ENCODE peak calls at places on chromosomes 2 and 18, in ten cellular contexts. One of them, this sample, is unnamed.

GRCh38 chr2:177593448-177593847 is 200.9 kb downstream of the AGPS start:
- DNase-seq in B cell: no peak
- DNase-seq in uterus: no peak
- DNase-seq in lung: no peak
- DNase-seq in CD8-positive, alpha-beta memory T cell: no peak
- DNase-seq in activated CD4-positive, alpha-beta T cell treated with anti-CD3 and anti-CD28 coated beads for 36 hours: no peak
- DNase-seq in renal cortical epithelial cell: no peak
- DNase-seq in activated CD4-positive, CD25-positive, alpha-beta regulatory T cell: no peak
- DNase-seq in activated T-helper 1 cell treated with Interleukin-2 at 50 U/mL for 16 hours: no peak
- DNase-seq in left lobe of liver: no peak
- DNase-seq in this sample: no peak

GRCh38 chr2:23286765-23287155 is 98.2 kb upstream of the KLHL29 start:
- DNase-seq in B cell: no peak
- DNase-seq in uterus: peak
- DNase-seq in lung: no peak
- DNase-seq in CD8-positive, alpha-beta memory T cell: no peak
- DNase-seq in activated CD4-positive, alpha-beta T cell treated with anti-CD3 and anti-CD28 coated beads for 36 hours: no peak
- DNase-seq in renal cortical epithelial cell: peak
- DNase-seq in activated CD4-positive, CD25-positive, alpha-beta regulatory T cell: no peak
- DNase-seq in activated T-helper 1 cell treated with Interleukin-2 at 50 U/mL for 16 hours: no peak
- DNase-seq in left lobe of liver: peak
- DNase-seq in this sample: peak

GRCh38 chr2:173307287-173307686 is 47.4 kb upstream of the CDCA7 start:
- DNase-seq in B cell: peak
- DNase-seq in uterus: no peak
- DNase-seq in lung: no peak
- DNase-seq in CD8-positive, alpha-beta memory T cell: no peak
- DNase-seq in activated CD4-positive, alpha-beta T cell treated with anti-CD3 and anti-CD28 coated beads for 36 hours: no peak
- DNase-seq in renal cortical epithelial cell: peak
- DNase-seq in activated CD4-positive, CD25-positive, alpha-beta regulatory T cell: no peak
- DNase-seq in activated T-helper 1 cell treated with Interleukin-2 at 50 U/mL for 16 hours: no peak
- DNase-seq in left lobe of liver: no peak
- DNase-seq in this sample: no peak

GRCh38 chr2:111066062-111066593 is 54.6 kb upstream of the BCL2L11 start:
- DNase-seq in B cell: no peak
- DNase-seq in uterus: no peak
- DNase-seq in lung: no peak
- DNase-seq in CD8-positive, alpha-beta memory T cell: no peak
- DNase-seq in activated CD4-positive, alpha-beta T cell treated with anti-CD3 and anti-CD28 coated beads for 36 hours: no peak
- DNase-seq in renal cortical epithelial cell: no peak
- DNase-seq in activated CD4-positive, CD25-positive, alpha-beta regulatory T cell: no peak
- DNase-seq in activated T-helper 1 cell treated with Interleukin-2 at 50 U/mL for 16 hours: no peak
- DNase-seq in left lobe of liver: no peak
- DNase-seq in this sample: no peak

GRCh38 chr2:10947005-10947440 is 35.3 kb downstream of the KCNF1 start:
- DNase-seq in B cell: no peak
- DNase-seq in uterus: no peak
- DNase-seq in lung: no peak
- DNase-seq in CD8-positive, alpha-beta memory T cell: no peak
- DNase-seq in activated CD4-positive, alpha-beta T cell treated with anti-CD3 and anti-CD28 coated beads for 36 hours: peak
- DNase-seq in renal cortical epithelial cell: no peak
- DNase-seq in activated CD4-positive, CD25-positive, alpha-beta regulatory T cell: no peak
- DNase-seq in activated T-helper 1 cell treated with Interleukin-2 at 50 U/mL for 16 hours: no peak
- DNase-seq in left lobe of liver: no peak
- DNase-seq in this sample: peak

GRCh38 chr2:28644760-28645159 is 106.9 kb upstream of the PPP1CB start:
- DNase-seq in B cell: no peak
- DNase-seq in uterus: no peak
- DNase-seq in lung: no peak
- DNase-seq in CD8-positive, alpha-beta memory T cell: no peak
- DNase-seq in activated CD4-positive, alpha-beta T cell treated with anti-CD3 and anti-CD28 coated beads for 36 hours: no peak
- DNase-seq in renal cortical epithelial cell: no peak
- DNase-seq in activated CD4-positive, CD25-positive, alpha-beta regulatory T cell: no peak
- DNase-seq in activated T-helper 1 cell treated with Interleukin-2 at 50 U/mL for 16 hours: no peak
- DNase-seq in left lobe of liver: no peak
- DNase-seq in this sample: no peak

GRCh38 chr2:188746727-188747126 is 227.4 kb upstream of the COL3A1 start:
- DNase-seq in B cell: no peak
- DNase-seq in uterus: no peak
- DNase-seq in lung: no peak
- DNase-seq in CD8-positive, alpha-beta memory T cell: no peak
- DNase-seq in activated CD4-positive, alpha-beta T cell treated with anti-CD3 and anti-CD28 coated beads for 36 hours: no peak
- DNase-seq in renal cortical epithelial cell: peak
- DNase-seq in activated CD4-positive, CD25-positive, alpha-beta regulatory T cell: no peak
- DNase-seq in activated T-helper 1 cell treated with Interleukin-2 at 50 U/mL for 16 hours: no peak
- DNase-seq in left lobe of liver: no peak
- DNase-seq in this sample: no peak

GRCh38 chr2:28224648-28225471 is 167.8 kb upstream of the FOSL2 start:
- DNase-seq in B cell: no peak
- DNase-seq in uterus: peak
- DNase-seq in lung: no peak
- DNase-seq in CD8-positive, alpha-beta memory T cell: no peak
- DNase-seq in activated CD4-positive, alpha-beta T cell treated with anti-CD3 and anti-CD28 coated beads for 36 hours: no peak
- DNase-seq in renal cortical epithelial cell: peak
- DNase-seq in activated CD4-positive, CD25-positive, alpha-beta regulatory T cell: no peak
- DNase-seq in activated T-helper 1 cell treated with Interleukin-2 at 50 U/mL for 16 hours: no peak
- DNase-seq in left lobe of liver: no peak
- DNase-seq in this sample: peak

GRCh38 chr2:179272406-179273192 is 8.0 kb upstream of the SESTD1 start:
- DNase-seq in B cell: no peak
- DNase-seq in uterus: no peak
- DNase-seq in lung: no peak
- DNase-seq in CD8-positive, alpha-beta memory T cell: no peak
- DNase-seq in activated CD4-positive, alpha-beta T cell treated with anti-CD3 and anti-CD28 coated beads for 36 hours: no peak
- DNase-seq in renal cortical epithelial cell: peak
- DNase-seq in activated CD4-positive, CD25-positive, alpha-beta regulatory T cell: no peak
- DNase-seq in activated T-helper 1 cell treated with Interleukin-2 at 50 U/mL for 16 hours: no peak
- DNase-seq in left lobe of liver: no peak
- DNase-seq in this sample: peak

GRCh38 chr2:149023091-149023490 is 15.4 kb upstream of the LYPD6B start:
- DNase-seq in B cell: no peak
- DNase-seq in uterus: no peak
- DNase-seq in lung: no peak
- DNase-seq in CD8-positive, alpha-beta memory T cell: no peak
- DNase-seq in activated CD4-positive, alpha-beta T cell treated with anti-CD3 and anti-CD28 coated beads for 36 hours: no peak
- DNase-seq in renal cortical epithelial cell: no peak
- DNase-seq in activated CD4-positive, CD25-positive, alpha-beta regulatory T cell: no peak
- DNase-seq in activated T-helper 1 cell treated with Interleukin-2 at 50 U/mL for 16 hours: no peak
- DNase-seq in left lobe of liver: no peak
- DNase-seq in this sample: no peak

GRCh38 chr2:106561803-106562202 is 74.6 kb downstream of the CD8B2 start:
- DNase-seq in B cell: no peak
- DNase-seq in uterus: no peak
- DNase-seq in lung: no peak
- DNase-seq in CD8-positive, alpha-beta memory T cell: no peak
- DNase-seq in activated CD4-positive, alpha-beta T cell treated with anti-CD3 and anti-CD28 coated beads for 36 hours: no peak
- DNase-seq in renal cortical epithelial cell: no peak
- DNase-seq in activated CD4-positive, CD25-positive, alpha-beta regulatory T cell: no peak
- DNase-seq in activated T-helper 1 cell treated with Interleukin-2 at 50 U/mL for 16 hours: no peak
- DNase-seq in left lobe of liver: no peak
- DNase-seq in this sample: no peak

GRCh38 chr2:171389325-171389724 is 44.5 kb downstream of the METTL8 start:
- DNase-seq in B cell: no peak
- DNase-seq in uterus: no peak
- DNase-seq in lung: no peak
- DNase-seq in CD8-positive, alpha-beta memory T cell: no peak
- DNase-seq in activated CD4-positive, alpha-beta T cell treated with anti-CD3 and anti-CD28 coated beads for 36 hours: no peak
- DNase-seq in renal cortical epithelial cell: no peak
- DNase-seq in activated CD4-positive, CD25-positive, alpha-beta regulatory T cell: no peak
- DNase-seq in activated T-helper 1 cell treated with Interleukin-2 at 50 U/mL for 16 hours: no peak
- DNase-seq in left lobe of liver: no peak
- DNase-seq in this sample: no peak

GRCh38 chr2:234495801-234496441 is 960 bp downstream of the ARL4C start:
- DNase-seq in B cell: no peak
- DNase-seq in uterus: no peak
- DNase-seq in lung: no peak
- DNase-seq in CD8-positive, alpha-beta memory T cell: no peak
- DNase-seq in activated CD4-positive, alpha-beta T cell treated with anti-CD3 and anti-CD28 coated beads for 36 hours: peak
- DNase-seq in renal cortical epithelial cell: no peak
- DNase-seq in activated CD4-positive, CD25-positive, alpha-beta regulatory T cell: no peak
- DNase-seq in activated T-helper 1 cell treated with Interleukin-2 at 50 U/mL for 16 hours: no peak
- DNase-seq in left lobe of liver: peak
- DNase-seq in this sample: no peak

GRCh38 chr2:231016576-231017249 is 20.6 kb upstream of the C2orf72 start:
- DNase-seq in B cell: no peak
- DNase-seq in uterus: no peak
- DNase-seq in lung: no peak
- DNase-seq in CD8-positive, alpha-beta memory T cell: no peak
- DNase-seq in activated CD4-positive, alpha-beta T cell treated with anti-CD3 and anti-CD28 coated beads for 36 hours: no peak
- DNase-seq in renal cortical epithelial cell: no peak
- DNase-seq in activated CD4-positive, CD25-positive, alpha-beta regulatory T cell: no peak
- DNase-seq in activated T-helper 1 cell treated with Interleukin-2 at 50 U/mL for 16 hours: no peak
- DNase-seq in left lobe of liver: no peak
- DNase-seq in this sample: no peak

GRCh38 chr2:239935789-239936758 is 89.1 kb downstream of the NDUFA10 start:
- DNase-seq in B cell: no peak
- DNase-seq in uterus: no peak
- DNase-seq in lung: no peak
- DNase-seq in CD8-positive, alpha-beta memory T cell: no peak
- DNase-seq in activated CD4-positive, alpha-beta T cell treated with anti-CD3 and anti-CD28 coated beads for 36 hours: no peak
- DNase-seq in renal cortical epithelial cell: no peak
- DNase-seq in activated CD4-positive, CD25-positive, alpha-beta regulatory T cell: no peak
- DNase-seq in activated T-helper 1 cell treated with Interleukin-2 at 50 U/mL for 16 hours: no peak
- DNase-seq in left lobe of liver: peak
- DNase-seq in this sample: no peak

GRCh38 chr18:50013363-50014138 is 181.4 kb downstream of the MYO5B start:
- DNase-seq in B cell: no peak
- DNase-seq in uterus: no peak
- DNase-seq in lung: no peak
- DNase-seq in CD8-positive, alpha-beta memory T cell: no peak
- DNase-seq in activated CD4-positive, alpha-beta T cell treated with anti-CD3 and anti-CD28 coated beads for 36 hours: no peak
- DNase-seq in renal cortical epithelial cell: peak
- DNase-seq in activated CD4-positive, CD25-positive, alpha-beta regulatory T cell: no peak
- DNase-seq in activated T-helper 1 cell treated with Interleukin-2 at 50 U/mL for 16 hours: no peak
- DNase-seq in left lobe of liver: no peak
- DNase-seq in this sample: peak

GRCh38 chr2:119225084-119225864 is 1.6 kb downstream of the STEAP3 start:
- DNase-seq in B cell: no peak
- DNase-seq in uterus: no peak
- DNase-seq in lung: no peak
- DNase-seq in CD8-positive, alpha-beta memory T cell: no peak
- DNase-seq in activated CD4-positive, alpha-beta T cell treated with anti-CD3 and anti-CD28 coated beads for 36 hours: no peak
- DNase-seq in renal cortical epithelial cell: no peak
- DNase-seq in activated CD4-positive, CD25-positive, alpha-beta regulatory T cell: no peak
- DNase-seq in activated T-helper 1 cell treated with Interleukin-2 at 50 U/mL for 16 hours: no peak
- DNase-seq in left lobe of liver: peak
- DNase-seq in this sample: no peak

GRCh38 chr2:141260895-141261294 is 869.9 kb downstream of the LRP1B start:
- DNase-seq in B cell: no peak
- DNase-seq in uterus: no peak
- DNase-seq in lung: no peak
- DNase-seq in CD8-positive, alpha-beta memory T cell: no peak
- DNase-seq in activated CD4-positive, alpha-beta T cell treated with anti-CD3 and anti-CD28 coated beads for 36 hours: no peak
- DNase-seq in renal cortical epithelial cell: no peak
- DNase-seq in activated CD4-positive, CD25-positive, alpha-beta regulatory T cell: no peak
- DNase-seq in activated T-helper 1 cell treated with Interleukin-2 at 50 U/mL for 16 hours: no peak
- DNase-seq in left lobe of liver: no peak
- DNase-seq in this sample: no peak

GRCh38 chr2:58155160-58155778 is 85.9 kb downstream of the FANCL start:
- DNase-seq in B cell: no peak
- DNase-seq in uterus: no peak
- DNase-seq in lung: no peak
- DNase-seq in CD8-positive, alpha-beta memory T cell: no peak
- DNase-seq in activated CD4-positive, alpha-beta T cell treated with anti-CD3 and anti-CD28 coated beads for 36 hours: no peak
- DNase-seq in renal cortical epithelial cell: no peak
- DNase-seq in activated CD4-positive, CD25-positive, alpha-beta regulatory T cell: no peak
- DNase-seq in activated T-helper 1 cell treated with Interleukin-2 at 50 U/mL for 16 hours: no peak
- DNase-seq in left lobe of liver: no peak
- DNase-seq in this sample: no peak

GRCh38 chr2:149826471-149827125 is 239.0 kb upstream of the MMADHC start:
- DNase-seq in B cell: no peak
- DNase-seq in uterus: no peak
- DNase-seq in lung: no peak
- DNase-seq in CD8-positive, alpha-beta memory T cell: no peak
- DNase-seq in activated CD4-positive, alpha-beta T cell treated with anti-CD3 and anti-CD28 coated beads for 36 hours: no peak
- DNase-seq in renal cortical epithelial cell: peak
- DNase-seq in activated CD4-positive, CD25-positive, alpha-beta regulatory T cell: no peak
- DNase-seq in activated T-helper 1 cell treated with Interleukin-2 at 50 U/mL for 16 hours: no peak
- DNase-seq in left lobe of liver: no peak
- DNase-seq in this sample: peak

GRCh38 chr2:164891460-164891859 is 49.8 kb upstream of the COBLL1 start:
- DNase-seq in B cell: no peak
- DNase-seq in uterus: no peak
- DNase-seq in lung: no peak
- DNase-seq in CD8-positive, alpha-beta memory T cell: no peak
- DNase-seq in activated CD4-positive, alpha-beta T cell treated with anti-CD3 and anti-CD28 coated beads for 36 hours: no peak
- DNase-seq in renal cortical epithelial cell: no peak
- DNase-seq in activated CD4-positive, CD25-positive, alpha-beta regulatory T cell: no peak
- DNase-seq in activated T-helper 1 cell treated with Interleukin-2 at 50 U/mL for 16 hours: no peak
- DNase-seq in left lobe of liver: no peak
- DNase-seq in this sample: no peak

GRCh38 chr2:25332571-25332970 is 9.2 kb downstream of the DNMT3A start:
- DNase-seq in B cell: no peak
- DNase-seq in uterus: no peak
- DNase-seq in lung: no peak
- DNase-seq in CD8-positive, alpha-beta memory T cell: no peak
- DNase-seq in activated CD4-positive, alpha-beta T cell treated with anti-CD3 and anti-CD28 coated beads for 36 hours: no peak
- DNase-seq in renal cortical epithelial cell: peak
- DNase-seq in activated CD4-positive, CD25-positive, alpha-beta regulatory T cell: no peak
- DNase-seq in activated T-helper 1 cell treated with Interleukin-2 at 50 U/mL for 16 hours: no peak
- DNase-seq in left lobe of liver: no peak
- DNase-seq in this sample: no peak

GRCh38 chr2:240816584-240817495 is 3.2 kb downstream of the KIF1A start:
- DNase-seq in B cell: no peak
- DNase-seq in uterus: no peak
- DNase-seq in lung: no peak
- DNase-seq in CD8-positive, alpha-beta memory T cell: no peak
- DNase-seq in activated CD4-positive, alpha-beta T cell treated with anti-CD3 and anti-CD28 coated beads for 36 hours: no peak
- DNase-seq in renal cortical epithelial cell: no peak
- DNase-seq in activated CD4-positive, CD25-positive, alpha-beta regulatory T cell: no peak
- DNase-seq in activated T-helper 1 cell treated with Interleukin-2 at 50 U/mL for 16 hours: no peak
- DNase-seq in left lobe of liver: no peak
- DNase-seq in this sample: no peak

GRCh38 chr2:152098798-152099654 is at the start of gene CACNB4:
- DNase-seq in B cell: peak
- DNase-seq in uterus: no peak
- DNase-seq in lung: no peak
- DNase-seq in CD8-positive, alpha-beta memory T cell: no peak
- DNase-seq in activated CD4-positive, alpha-beta T cell treated with anti-CD3 and anti-CD28 coated beads for 36 hours: peak
- DNase-seq in renal cortical epithelial cell: peak
- DNase-seq in activated CD4-positive, CD25-positive, alpha-beta regulatory T cell: no peak
- DNase-seq in activated T-helper 1 cell treated with Interleukin-2 at 50 U/mL for 16 hours: no peak
- DNase-seq in left lobe of liver: no peak
- DNase-seq in this sample: no peak

GRCh38 chr2:218858671-218859555 is 692 bp upstream of the WNT6 start:
- DNase-seq in B cell: peak
- DNase-seq in uterus: no peak
- DNase-seq in lung: no peak
- DNase-seq in CD8-positive, alpha-beta memory T cell: no peak
- DNase-seq in activated CD4-positive, alpha-beta T cell treated with anti-CD3 and anti-CD28 coated beads for 36 hours: no peak
- DNase-seq in renal cortical epithelial cell: no peak
- DNase-seq in activated CD4-positive, CD25-positive, alpha-beta regulatory T cell: no peak
- DNase-seq in activated T-helper 1 cell treated with Interleukin-2 at 50 U/mL for 16 hours: no peak
- DNase-seq in left lobe of liver: no peak
- DNase-seq in this sample: no peak

GRCh38 chr18:36518839-36519238 is 221.3 kb downstream of the FHOD3 start:
- DNase-seq in B cell: no peak
- DNase-seq in uterus: no peak
- DNase-seq in lung: no peak
- DNase-seq in CD8-positive, alpha-beta memory T cell: no peak
- DNase-seq in activated CD4-positive, alpha-beta T cell treated with anti-CD3 and anti-CD28 coated beads for 36 hours: no peak
- DNase-seq in renal cortical epithelial cell: no peak
- DNase-seq in activated CD4-positive, CD25-positive, alpha-beta regulatory T cell: no peak
- DNase-seq in activated T-helper 1 cell treated with Interleukin-2 at 50 U/mL for 16 hours: no peak
- DNase-seq in left lobe of liver: no peak
- DNase-seq in this sample: no peak

GRCh38 chr2:74390601-74391000 is 10.5 kb upstream of the DCTN1 start:
- DNase-seq in B cell: no peak
- DNase-seq in uterus: no peak
- DNase-seq in lung: no peak
- DNase-seq in CD8-positive, alpha-beta memory T cell: no peak
- DNase-seq in activated CD4-positive, alpha-beta T cell treated with anti-CD3 and anti-CD28 coated beads for 36 hours: no peak
- DNase-seq in renal cortical epithelial cell: no peak
- DNase-seq in activated CD4-positive, CD25-positive, alpha-beta regulatory T cell: no peak
- DNase-seq in activated T-helper 1 cell treated with Interleukin-2 at 50 U/mL for 16 hours: no peak
- DNase-seq in left lobe of liver: no peak
- DNase-seq in this sample: no peak

GRCh38 chr2:37784071-37784758 is 112.8 kb upstream of the CDC42EP3 start:
- DNase-seq in B cell: no peak
- DNase-seq in uterus: no peak
- DNase-seq in lung: no peak
- DNase-seq in CD8-positive, alpha-beta memory T cell: no peak
- DNase-seq in activated CD4-positive, alpha-beta T cell treated with anti-CD3 and anti-CD28 coated beads for 36 hours: no peak
- DNase-seq in renal cortical epithelial cell: no peak
- DNase-seq in activated CD4-positive, CD25-positive, alpha-beta regulatory T cell: no peak
- DNase-seq in activated T-helper 1 cell treated with Interleukin-2 at 50 U/mL for 16 hours: no peak
- DNase-seq in left lobe of liver: no peak
- DNase-seq in this sample: no peak